ENCODE peak calls at places on chromosomes 16 and 17, in four cellular contexts. Q is C1 segment of cervical spinal cord, K is memory B cell, S is HuH-7.5. P is an unnamed sample.

GRCh38 chr16:80569440-80570105 is 28.8 kb downstream of the DYNLRB2 start:
- DNase-seq in Q (no peak), K (no peak), S (no peak), P (peak)

GRCh38 chr16:77422196-77422784 is 12.5 kb downstream of the ADAMTS18 start:
- DNase-seq in Q (no peak), K (no peak), S (no peak), P (no peak)

GRCh38 chr16:69481901-69482341 is 57.5 kb downstream of the CYB5B start:
- DNase-seq in Q (no peak), K (no peak), S (no peak), P (no peak)

GRCh38 chr16:25135239-25135878 is 23.8 kb downstream of the LCMT1 start:
- DNase-seq in Q (no peak), K (no peak), S (no peak), P (no peak)

GRCh38 chr17:42928714-42929496 is 28.3 kb downstream of the G6PC1 start:
- DNase-seq in Q (no peak), K (peak), S (peak), P (peak)

GRCh38 chr17:70919241-70919640 is 749.9 kb downstream of the KCNJ2 start:
- DNase-seq in Q (no peak), K (no peak), S (no peak), P (no peak)

GRCh38 chr17:78022425-78022824 is 63.9 kb downstream of the TNRC6C start:
- DNase-seq in Q (no peak), K (no peak), S (no peak), P (no peak)

GRCh38 chr17:74231846-74232713 is 18.7 kb downstream of the TTYH2 start:
- DNase-seq in Q (no peak), K (no peak), S (no peak), P (no peak)

GRCh38 chr17:18921912-18922451 is 30.0 kb upstream of the SLC5A10 start:
- DNase-seq in Q (no peak), K (no peak), S (no peak), P (peak)

GRCh38 chr17:79801156-79802038 is 4.5 kb upstream of the CBX8 start:
- DNase-seq in Q (no peak), K (no peak), S (no peak), P (no peak)

GRCh38 chr16:79288046-79288445 is 312.5 kb downstream of the MAF start:
- DNase-seq in Q (no peak), K (no peak), S (no peak), P (peak)